ENCODE peak calls at places on chromosomes 7 and 10, in six cellular contexts. T is AG04450, H is gastrocnemius medialis, N is stomach, A is RWPE1, G is IMR-90. Q is an unnamed sample.

GRCh38 chr10:58577394-58577793 is 64.7 kb downstream of the BICC1 start:
- DNase-seq in T (peak), H (no peak), N (no peak), A (no peak), G (peak), Q (no peak)

GRCh38 chr10:124717911-124718734 is 26.1 kb downstream of the FAM53B start:
- DNase-seq in T (no peak), H (no peak), N (no peak), A (no peak), G (no peak), Q (no peak)

GRCh38 chr10:58696736-58697135 is 184.1 kb downstream of the BICC1 start:
- DNase-seq in T (no peak), H (no peak), N (no peak), A (no peak), G (peak), Q (no peak)

GRCh38 chr7:71548746-71549145 is 416.8 kb downstream of the GALNT17 start:
- DNase-seq in T (no peak), H (no peak), N (no peak), A (no peak), G (no peak), Q (no peak)

GRCh38 chr7:73865738-73866445 is 4.9 kb downstream of the TMEM270 start:
- DNase-seq in T (no peak), H (no peak), N (peak), A (peak), G (peak), Q (peak)

GRCh38 chr10:116669832-116670644 is 49.3 kb downstream of the PNLIPRP2 start:
- DNase-seq in T (no peak), H (no peak), N (no peak), A (peak), G (no peak), Q (no peak)

GRCh38 chr7:6015917-6016652 is 7.0 kb downstream of the AIMP2 start:
- DNase-seq in T (peak), H (peak), N (peak), A (peak), G (peak), Q (peak)

GRCh38 chr7:5689716-5690115 is 91.7 kb downstream of the RNF216 start:
- DNase-seq in T (no peak), H (no peak), N (no peak), A (no peak), G (no peak), Q (no peak)

GRCh38 chr10:126425051-126425450 is 36.8 kb upstream of the ADAM12 start:
- DNase-seq in T (no peak), H (no peak), N (no peak), A (no peak), G (no peak), Q (no peak)

GRCh38 chr7:109282726-109283125 is 713.1 kb downstream of the DNAJB9 start:
- DNase-seq in T (no peak), H (no peak), N (peak), A (no peak), G (no peak), Q (no peak)

GRCh38 chr10:99345350-99345749 is 16.2 kb downstream of the CNNM1 start:
- DNase-seq in T (no peak), H (no peak), N (no peak), A (no peak), G (peak), Q (no peak)

GRCh38 chr10:113856563-113856962 is 2.1 kb downstream of the NHLRC2 start:
- DNase-seq in T (no peak), H (no peak), N (no peak), A (no peak), G (no peak), Q (no peak)

GRCh38 chr7:30470783-30471182 is 7.8 kb downstream of the NOD1 start:
- DNase-seq in T (no peak), H (no peak), N (no peak), A (no peak), G (peak), Q (no peak)

GRCh38 chr7:33671521-33672262 is 233.6 kb upstream of the BMPER start:
- DNase-seq in T (no peak), H (no peak), N (no peak), A (no peak), G (no peak), Q (no peak)

GRCh38 chr7:98137134-98137825 is 30.6 kb downstream of the LMTK2 start:
- DNase-seq in T (no peak), H (no peak), N (no peak), A (no peak), G (no peak), Q (no peak)

GRCh38 chr10:5502903-5503835 is 3.8 kb upstream of the CALML5 start:
- DNase-seq in T (no peak), H (no peak), N (peak), A (peak), G (no peak), Q (peak)

GRCh38 chr7:97120713-97121457 is 3.4 kb downstream of the SDHAF3 start:
- DNase-seq in T (no peak), H (no peak), N (no peak), A (no peak), G (no peak), Q (no peak)

GRCh38 chr10:43867113-43867512 is 218.4 kb upstream of the ZNF32 start:
- DNase-seq in T (no peak), H (no peak), N (no peak), A (no peak), G (no peak), Q (no peak)

GRCh38 chr10:42888504-42889095 is 106.0 kb downstream of the BMS1 start:
- DNase-seq in T (no peak), H (no peak), N (no peak), A (no peak), G (no peak), Q (no peak)

GRCh38 chr7:117941138-117941810 is 68.0 kb upstream of the CTTNBP2 start:
- DNase-seq in T (no peak), H (no peak), N (no peak), A (no peak), G (peak), Q (no peak)

GRCh38 chr7:142338633-142339501 is 81.0 kb upstream of the PRSS58 start:
- DNase-seq in T (no peak), H (no peak), N (no peak), A (no peak), G (peak), Q (peak)

DNA sequence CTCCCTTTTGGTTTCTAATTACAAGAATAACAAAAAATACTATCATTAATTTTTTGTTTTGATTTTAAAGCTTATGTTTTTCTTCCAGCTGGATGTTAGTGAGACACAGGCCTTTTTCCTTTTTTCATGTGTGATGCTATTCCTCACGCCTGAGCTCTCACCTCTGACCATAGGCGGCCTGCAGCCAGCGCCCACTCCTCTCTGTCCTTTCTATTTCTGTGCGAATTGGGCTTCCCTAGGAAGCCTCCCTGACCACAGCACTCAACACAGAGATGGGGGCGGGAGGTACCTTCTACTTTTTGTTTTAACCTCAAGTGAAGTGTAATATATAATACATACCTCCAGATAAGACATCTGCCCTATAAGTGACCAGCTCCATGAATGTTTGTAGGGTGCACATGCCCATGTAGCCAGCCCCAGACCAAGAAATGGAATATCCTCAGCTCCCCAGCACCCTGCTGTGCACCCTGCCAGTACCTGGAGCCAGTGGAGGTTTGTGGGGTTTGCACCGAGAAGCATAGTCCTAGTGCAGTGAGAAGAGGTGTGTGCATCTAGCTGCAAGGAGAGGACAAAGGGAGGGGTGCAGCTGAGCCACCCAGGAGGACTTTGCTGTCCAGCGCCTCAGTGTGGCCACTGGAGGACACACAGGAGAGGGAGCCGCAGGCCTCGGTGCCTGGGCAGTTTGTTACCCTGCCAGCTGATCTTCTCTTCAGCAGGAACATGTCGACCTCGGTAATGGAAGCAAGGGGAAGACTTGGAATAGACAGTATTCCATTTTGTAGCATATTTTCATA is 38.5 kb downstream of the BNIP3 start:
- DNase-seq in T (no peak), H (no peak), N (peak), A (no peak), G (no peak), Q (no peak)
- TF ChIP-seq CTCF in T (peak), H (no peak), N (no peak), A (peak), G (peak), Q (peak)

GRCh38 chr10:95556994-95557767 is 4.0 kb downstream of the SORBS1 start:
- DNase-seq in T (no peak), H (no peak), N (no peak), A (no peak), G (no peak), Q (no peak)

GRCh38 chr10:95560288-95561199 is 627 bp downstream of the SORBS1 start:
- DNase-seq in T (no peak), H (no peak), N (peak), A (peak), G (peak), Q (peak)

GRCh38 chr10:95559466-95559865 is 1.7 kb downstream of the SORBS1 start:
- DNase-seq in T (no peak), H (no peak), N (no peak), A (no peak), G (no peak), Q (peak)

GRCh38 chr10:95561200-95562177 is at the start of gene SORBS1:
- DNase-seq in T (peak), H (peak), N (peak), A (peak), G (peak), Q (peak)

GRCh38 chr10:95558593-95559320 is 2.4 kb downstream of the SORBS1 start:
- DNase-seq in T (no peak), H (no peak), N (no peak), A (no peak), G (no peak), Q (no peak)
- H3K27ac ChIP-seq in T (no peak), H (peak), N (peak), A (no peak), G (no peak), Q (peak)

GRCh38 chr10:84390364-84390763 is 62.0 kb downstream of the CCSER2 start:
- DNase-seq in T (no peak), H (no peak), N (no peak), A (no peak), G (no peak), Q (no peak)

GRCh38 chr10:84391326-84391725 is 62.9 kb downstream of the CCSER2 start:
- DNase-seq in T (no peak), H (no peak), N (no peak), A (no peak), G (peak), Q (no peak)

DNA sequence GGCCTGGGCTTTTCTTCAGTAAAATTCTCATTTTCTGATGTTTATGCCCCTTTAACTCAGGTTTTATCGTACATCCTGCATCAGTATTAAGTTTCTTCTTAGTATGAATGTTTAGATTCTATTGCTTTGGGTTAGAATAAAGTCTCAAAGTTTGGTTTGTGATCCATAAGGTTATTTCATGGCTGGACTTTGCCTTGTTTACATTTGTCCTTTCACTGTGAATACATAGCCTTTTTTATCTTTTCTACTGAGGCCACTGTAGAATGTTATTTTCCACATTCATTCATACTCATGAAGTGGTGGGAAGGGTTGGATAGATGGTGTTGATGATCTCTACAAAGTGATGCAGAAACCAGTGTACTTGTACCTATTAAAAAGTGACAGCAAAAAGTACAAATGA is 59.8 kb downstream of the CCSER2 start:
- DNase-seq in T (no peak), H (no peak), N (no peak), A (no peak), G (no peak), Q (no peak)
- TF ChIP-seq CTCF in T (no peak), H (no peak), N (no peak), A (no peak), G (no peak), Q (no peak)

GRCh38 chr10:108574233-108574632 is 1349.1 kb downstream of the XPNPEP1 start:
- DNase-seq in T (no peak), H (no peak), N (no peak), A (no peak), G (no peak), Q (no peak)
- H3K27ac ChIP-seq in T (no peak), H (no peak), N (no peak), A (no peak), G (no peak), Q (no peak)

GRCh38 chr10:35375091-35375765 is 38.9 kb downstream of the CCNY start:
- DNase-seq in T (no peak), H (no peak), N (no peak), A (no peak), G (peak), Q (no peak)
- TF ChIP-seq CTCF in T (peak), H (no peak), N (no peak), A (no peak), G (peak), Q (no peak)

DNA sequence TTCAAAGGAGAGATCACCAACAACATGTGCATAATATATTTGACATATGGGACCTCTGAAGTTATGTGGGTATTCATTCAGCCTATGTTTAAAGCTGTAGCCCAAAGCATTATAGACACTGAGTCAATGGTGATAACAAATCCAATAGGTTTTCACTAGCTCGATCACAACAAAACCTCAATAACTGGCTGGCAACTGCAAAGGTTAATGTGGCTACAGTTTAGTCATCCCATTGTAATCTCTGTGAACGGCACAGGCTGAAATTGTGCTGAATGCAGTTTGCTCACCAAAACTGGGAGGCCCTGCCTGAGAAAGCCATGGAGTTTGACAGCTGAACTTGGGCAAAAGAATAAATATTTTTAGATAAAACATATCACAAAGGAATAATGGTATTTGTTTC is 152.4 kb upstream of the ADO start:
- DNase-seq in T (no peak), H (no peak), N (no peak), A (no peak), G (peak), Q (no peak)
- H3K27ac ChIP-seq in T (no peak), H (no peak), N (no peak), A (no peak), G (no peak), Q (no peak)

DNA sequence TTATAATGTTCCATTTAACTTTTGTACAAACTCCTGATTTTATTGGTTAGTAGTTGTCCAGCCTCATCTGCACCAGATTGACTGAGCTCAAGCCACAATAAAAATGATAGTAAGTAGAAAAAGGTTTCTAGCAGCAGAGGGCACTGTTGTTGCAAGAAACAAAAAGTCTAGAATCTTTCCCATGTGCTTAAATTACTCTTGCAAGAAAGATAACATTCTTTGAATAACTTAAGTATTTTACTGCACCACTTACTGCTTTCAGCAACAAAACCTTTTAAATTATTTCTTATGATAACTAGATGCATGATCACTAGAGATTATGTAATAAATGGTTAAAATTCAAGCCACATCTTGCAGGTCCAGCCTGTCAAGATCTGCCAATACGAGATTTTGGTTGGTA is 27.0 kb downstream of the LMOD2 start:
- DNase-seq in T (peak), H (no peak), N (no peak), A (peak), G (peak), Q (no peak)
- TF ChIP-seq CTCF in T (peak), H (peak), N (no peak), A (peak), G (peak), Q (peak)

Q was measured in psoas muscle.